ENCODE peak calls at places on chromosomes 13 and 19, in nine cellular contexts. One of them, this sample, is unnamed.

GRCh38 chr13:80361298-80361697 is 20.4 kb upstream of the SPRY2 start:
- DNase-seq in cardiac muscle cell: no peak
- DNase-seq in uterus: no peak
- DNase-seq in heart right ventricle: no peak
- DNase-seq in cardiac fibroblast: no peak
- DNase-seq in testis: no peak
- DNase-seq in fibroblast of lung: no peak
- DNase-seq in A549: no peak
- DNase-seq in astrocyte: no peak
- DNase-seq in this sample: no peak

GRCh38 chr19:13001166-13001501 is 5.9 kb downstream of the NFIX start:
- DNase-seq in cardiac muscle cell: no peak
- DNase-seq in uterus: no peak
- DNase-seq in heart right ventricle: no peak
- DNase-seq in cardiac fibroblast: no peak
- DNase-seq in testis: no peak
- DNase-seq in fibroblast of lung: no peak
- DNase-seq in A549: no peak
- DNase-seq in astrocyte: no peak
- DNase-seq in this sample: no peak

GRCh38 chr13:20475927-20476691 is 49.5 kb downstream of the CRYL1 start:
- DNase-seq in cardiac muscle cell: no peak
- DNase-seq in uterus: no peak
- DNase-seq in heart right ventricle: no peak
- DNase-seq in cardiac fibroblast: no peak
- DNase-seq in testis: no peak
- DNase-seq in fibroblast of lung: no peak
- DNase-seq in A549: no peak
- DNase-seq in astrocyte: peak; percentile 38
- DNase-seq in this sample: no peak

GRCh38 chr13:98693756-98694155 is 58.7 kb downstream of the SLC15A1 start:
- DNase-seq in cardiac muscle cell: no peak
- DNase-seq in uterus: no peak
- DNase-seq in heart right ventricle: no peak
- DNase-seq in cardiac fibroblast: no peak
- DNase-seq in testis: no peak
- DNase-seq in fibroblast of lung: no peak
- DNase-seq in A549: no peak
- DNase-seq in astrocyte: no peak
- DNase-seq in this sample: no peak

GRCh38 chr13:113898391-113898790 is 34.5 kb upstream of the GAS6 start:
- DNase-seq in cardiac muscle cell: no peak
- DNase-seq in uterus: peak; percentile 8
- DNase-seq in heart right ventricle: no peak
- DNase-seq in cardiac fibroblast: no peak
- DNase-seq in testis: no peak
- DNase-seq in fibroblast of lung: no peak
- DNase-seq in A549: no peak
- DNase-seq in astrocyte: no peak
- DNase-seq in this sample: no peak

GRCh38 chr19:41691268-41691970 is 3.3 kb upstream of the CEACAM7 start:
- DNase-seq in cardiac muscle cell: no peak
- DNase-seq in uterus: no peak
- DNase-seq in heart right ventricle: no peak
- DNase-seq in cardiac fibroblast: peak; percentile 18
- DNase-seq in testis: no peak
- DNase-seq in fibroblast of lung: no peak
- DNase-seq in A549: peak; percentile 76
- DNase-seq in astrocyte: no peak
- DNase-seq in this sample: no peak

GRCh38 chr13:111122056-111122455 is 6.9 kb downstream of the ARHGEF7 start:
- DNase-seq in cardiac muscle cell: no peak
- DNase-seq in uterus: no peak
- DNase-seq in heart right ventricle: no peak
- DNase-seq in cardiac fibroblast: no peak
- DNase-seq in testis: no peak
- DNase-seq in fibroblast of lung: peak; percentile 44
- DNase-seq in A549: no peak
- DNase-seq in astrocyte: no peak
- DNase-seq in this sample: peak; percentile 23

GRCh38 chr13:72314210-72314609 is 413.2 kb downstream of the MZT1 start:
- DNase-seq in cardiac muscle cell: no peak
- DNase-seq in uterus: no peak
- DNase-seq in heart right ventricle: no peak
- DNase-seq in cardiac fibroblast: no peak
- DNase-seq in testis: no peak
- DNase-seq in fibroblast of lung: no peak
- DNase-seq in A549: no peak
- DNase-seq in astrocyte: no peak
- DNase-seq in this sample: no peak

GRCh38 chr13:46668302-46668720 is 115.3 kb downstream of the LRCH1 start:
- DNase-seq in cardiac muscle cell: no peak
- DNase-seq in uterus: peak; percentile 37
- DNase-seq in heart right ventricle: peak; percentile 36
- DNase-seq in cardiac fibroblast: peak; percentile 93
- DNase-seq in testis: peak; percentile 34
- DNase-seq in fibroblast of lung: peak; percentile 94
- DNase-seq in A549: no peak
- DNase-seq in astrocyte: peak; percentile 91
- DNase-seq in this sample: peak; percentile 78

GRCh38 chr19:41334793-41335192 is 18.9 kb downstream of the TGFB1 start:
- DNase-seq in cardiac muscle cell: no peak
- DNase-seq in uterus: no peak
- DNase-seq in heart right ventricle: no peak
- DNase-seq in cardiac fibroblast: no peak
- DNase-seq in testis: no peak
- DNase-seq in fibroblast of lung: no peak
- DNase-seq in A549: no peak
- DNase-seq in astrocyte: no peak
- DNase-seq in this sample: no peak

GRCh38 chr19:23415034-23415433 is 19.8 kb upstream of the ZNF91 start:
- DNase-seq in cardiac muscle cell: peak; percentile 11
- DNase-seq in uterus: no peak
- DNase-seq in heart right ventricle: no peak
- DNase-seq in cardiac fibroblast: no peak
- DNase-seq in testis: no peak
- DNase-seq in fibroblast of lung: no peak
- DNase-seq in A549: no peak
- DNase-seq in astrocyte: no peak
- DNase-seq in this sample: no peak

GRCh38 chr19:46297700-46298476 is 1.0 kb downstream of the HIF3A start:
- DNase-seq in cardiac muscle cell: no peak
- DNase-seq in uterus: peak; percentile 84
- DNase-seq in heart right ventricle: peak; percentile 89
- DNase-seq in cardiac fibroblast: peak; percentile 55
- DNase-seq in testis: peak; percentile 79
- DNase-seq in fibroblast of lung: peak; percentile 92
- DNase-seq in A549: no peak
- DNase-seq in astrocyte: no peak
- DNase-seq in this sample: peak; percentile 77

GRCh38 chr13:74398599-74398998 is 264.4 kb upstream of the KLF12 start:
- DNase-seq in cardiac muscle cell: no peak
- DNase-seq in uterus: no peak
- DNase-seq in heart right ventricle: no peak
- DNase-seq in cardiac fibroblast: no peak
- DNase-seq in testis: no peak
- DNase-seq in fibroblast of lung: no peak
- DNase-seq in A549: no peak
- DNase-seq in astrocyte: no peak
- DNase-seq in this sample: no peak

GRCh38 chr13:84491952-84492351 is 609.7 kb upstream of the SLITRK1 start:
- DNase-seq in cardiac muscle cell: no peak
- DNase-seq in uterus: no peak
- DNase-seq in heart right ventricle: no peak
- DNase-seq in cardiac fibroblast: no peak
- DNase-seq in testis: no peak
- DNase-seq in fibroblast of lung: no peak
- DNase-seq in A549: no peak
- DNase-seq in astrocyte: no peak
- DNase-seq in this sample: no peak

GRCh38 chr19:35458821-35459391 is 10.8 kb downstream of the FFAR2 start:
- DNase-seq in cardiac muscle cell: no peak
- DNase-seq in uterus: no peak
- DNase-seq in heart right ventricle: no peak
- DNase-seq in cardiac fibroblast: no peak
- DNase-seq in testis: no peak
- DNase-seq in fibroblast of lung: peak; percentile 60
- DNase-seq in A549: no peak
- DNase-seq in astrocyte: no peak
- DNase-seq in this sample: no peak

GRCh38 chr19:2151339-2152229 is at the start of gene AP3D1:
- DNase-seq in cardiac muscle cell: peak; percentile 100
- DNase-seq in uterus: peak; percentile 100
- DNase-seq in heart right ventricle: peak; percentile 99
- DNase-seq in cardiac fibroblast: peak; percentile 100
- DNase-seq in testis: peak; percentile 100
- DNase-seq in fibroblast of lung: peak; percentile 100
- DNase-seq in A549: peak; percentile 93
- DNase-seq in astrocyte: peak; percentile 98
- DNase-seq in this sample: peak; percentile 99

GRCh38 chr13:76822691-76823267 is 63.4 kb downstream of the KCTD12 start:
- DNase-seq in cardiac muscle cell: no peak
- DNase-seq in uterus: no peak
- DNase-seq in heart right ventricle: no peak
- DNase-seq in cardiac fibroblast: peak; percentile 77
- DNase-seq in testis: no peak
- DNase-seq in fibroblast of lung: peak; percentile 60
- DNase-seq in A549: no peak
- DNase-seq in astrocyte: peak; percentile 6
- DNase-seq in this sample: no peak

GRCh38 chr13:73828811-73829210 is 305.4 kb downstream of the KLF12 start:
- DNase-seq in cardiac muscle cell: no peak
- DNase-seq in uterus: no peak
- DNase-seq in heart right ventricle: no peak
- DNase-seq in cardiac fibroblast: no peak
- DNase-seq in testis: no peak
- DNase-seq in fibroblast of lung: no peak
- DNase-seq in A549: no peak
- DNase-seq in astrocyte: no peak
- DNase-seq in this sample: no peak

GRCh38 chr13:41608779-41609178 is 151.4 kb downstream of the RGCC start:
- DNase-seq in cardiac muscle cell: no peak
- DNase-seq in uterus: no peak
- DNase-seq in heart right ventricle: no peak
- DNase-seq in cardiac fibroblast: no peak
- DNase-seq in testis: no peak
- DNase-seq in fibroblast of lung: peak; percentile 28
- DNase-seq in A549: no peak
- DNase-seq in astrocyte: peak; percentile 34
- DNase-seq in this sample: no peak

GRCh38 chr19:10882108-10882457 is 10.7 kb downstream of the CARM1 start:
- DNase-seq in cardiac muscle cell: peak; percentile 42
- DNase-seq in uterus: no peak
- DNase-seq in heart right ventricle: peak; percentile 57
- DNase-seq in cardiac fibroblast: no peak
- DNase-seq in testis: no peak
- DNase-seq in fibroblast of lung: no peak
- DNase-seq in A549: no peak
- DNase-seq in astrocyte: no peak
- DNase-seq in this sample: no peak

GRCh38 chr13:75492389-75492788 is 10.4 kb upstream of the TBC1D4 start:
- DNase-seq in cardiac muscle cell: no peak
- DNase-seq in uterus: no peak
- DNase-seq in heart right ventricle: no peak
- DNase-seq in cardiac fibroblast: peak; percentile 42
- DNase-seq in testis: no peak
- DNase-seq in fibroblast of lung: peak; percentile 24
- DNase-seq in A549: no peak
- DNase-seq in astrocyte: peak; percentile 29
- DNase-seq in this sample: no peak

GRCh38 chr19:6318772-6319171 is 14.6 kb downstream of the ACER1 start:
- DNase-seq in cardiac muscle cell: no peak
- DNase-seq in uterus: no peak
- DNase-seq in heart right ventricle: no peak
- DNase-seq in cardiac fibroblast: peak; percentile 38
- DNase-seq in testis: no peak
- DNase-seq in fibroblast of lung: no peak
- DNase-seq in A549: peak; percentile 24
- DNase-seq in astrocyte: peak; percentile 18
- DNase-seq in this sample: no peak

GRCh38 chr19:11611730-11612129 is 14.4 kb downstream of the ZNF627 start:
- DNase-seq in cardiac muscle cell: no peak
- DNase-seq in uterus: no peak
- DNase-seq in heart right ventricle: no peak
- DNase-seq in cardiac fibroblast: no peak
- DNase-seq in testis: no peak
- DNase-seq in fibroblast of lung: no peak
- DNase-seq in A549: no peak
- DNase-seq in astrocyte: no peak
- DNase-seq in this sample: no peak

GRCh38 chr13:52136763-52137162 is 7.9 kb upstream of the NEK5 start:
- DNase-seq in cardiac muscle cell: no peak
- DNase-seq in uterus: no peak
- DNase-seq in heart right ventricle: no peak
- DNase-seq in cardiac fibroblast: no peak
- DNase-seq in testis: no peak
- DNase-seq in fibroblast of lung: no peak
- DNase-seq in A549: no peak
- DNase-seq in astrocyte: no peak
- DNase-seq in this sample: no peak
- H3K4me3 ChIP-seq in cardiac muscle cell: no peak overlapping the region
- H3K4me3 ChIP-seq in uterus: no peak overlapping the region
- H3K4me3 ChIP-seq in heart right ventricle: no peak overlapping the region
- H3K4me3 ChIP-seq in cardiac fibroblast: no peak overlapping the region
- H3K4me3 ChIP-seq in testis: no peak overlapping the region
- H3K4me3 ChIP-seq in fibroblast of lung: no peak overlapping the region
- H3K4me3 ChIP-seq in A549: no peak overlapping the region
- H3K4me3 ChIP-seq in astrocyte: no peak overlapping the region
- H3K4me3 ChIP-seq in this sample: no peak overlapping the region

GRCh38 chr19:644789-645188 is 5.1 kb downstream of the FGF22 start:
- DNase-seq in cardiac muscle cell: no peak
- DNase-seq in uterus: no peak
- DNase-seq in heart right ventricle: no peak
- DNase-seq in cardiac fibroblast: no peak
- DNase-seq in testis: no peak
- DNase-seq in fibroblast of lung: no peak
- DNase-seq in A549: no peak
- DNase-seq in astrocyte: no peak
- DNase-seq in this sample: no peak
- H3K4me3 ChIP-seq in cardiac muscle cell: no peak overlapping the region
- H3K4me3 ChIP-seq in uterus: no peak overlapping the region
- H3K4me3 ChIP-seq in heart right ventricle: no peak overlapping the region
- H3K4me3 ChIP-seq in cardiac fibroblast: no peak overlapping the region
- H3K4me3 ChIP-seq in testis: no peak overlapping the region
- H3K4me3 ChIP-seq in fibroblast of lung: no peak overlapping the region
- H3K4me3 ChIP-seq in A549: no peak overlapping the region
- H3K4me3 ChIP-seq in astrocyte: no peak overlapping the region
- H3K4me3 ChIP-seq in this sample: no peak overlapping the region

GRCh38 chr13:26326562-26326961 is 72.6 kb downstream of the CDK8 start:
- DNase-seq in cardiac muscle cell: no peak
- DNase-seq in uterus: no peak
- DNase-seq in heart right ventricle: no peak
- DNase-seq in cardiac fibroblast: no peak
- DNase-seq in testis: no peak
- DNase-seq in fibroblast of lung: no peak
- DNase-seq in A549: no peak
- DNase-seq in astrocyte: no peak
- DNase-seq in this sample: no peak
- H3K4me3 ChIP-seq in cardiac muscle cell: no peak overlapping the region
- H3K4me3 ChIP-seq in uterus: no peak overlapping the region
- H3K4me3 ChIP-seq in heart right ventricle: no peak overlapping the region
- H3K4me3 ChIP-seq in cardiac fibroblast: no peak overlapping the region
- H3K4me3 ChIP-seq in testis: no peak overlapping the region
- H3K4me3 ChIP-seq in fibroblast of lung: no peak overlapping the region
- H3K4me3 ChIP-seq in A549: no peak overlapping the region
- H3K4me3 ChIP-seq in astrocyte: no peak overlapping the region
- H3K4me3 ChIP-seq in this sample: no peak overlapping the region

GRCh38 chr13:49400755-49401659 is 42.9 kb downstream of the CAB39L start:
- DNase-seq in cardiac muscle cell: peak; percentile 97
- DNase-seq in uterus: peak; percentile 21
- DNase-seq in heart right ventricle: no peak
- DNase-seq in cardiac fibroblast: peak; percentile 32
- DNase-seq in testis: peak; percentile 36
- DNase-seq in fibroblast of lung: peak; percentile 73
- DNase-seq in A549: no peak
- DNase-seq in astrocyte: peak; percentile 38
- DNase-seq in this sample: no peak
- H3K4me3 ChIP-seq in cardiac muscle cell: peak overlapping the region; percentile 40
- H3K4me3 ChIP-seq in uterus: peak overlapping the region; percentile 26
- H3K4me3 ChIP-seq in heart right ventricle: peak overlapping the region; percentile 50
- H3K4me3 ChIP-seq in cardiac fibroblast: no peak overlapping the region
- H3K4me3 ChIP-seq in testis: peak overlapping the region; percentile 23
- H3K4me3 ChIP-seq in fibroblast of lung: peak overlapping the region; percentile 16
- H3K4me3 ChIP-seq in A549: no peak overlapping the region
- H3K4me3 ChIP-seq in astrocyte: no peak overlapping the region
- H3K4me3 ChIP-seq in this sample: no peak overlapping the region

This sample was measured in skeletal muscle cell.